ENCODE peak calls at places on chromosomes 13 and 19, in four cellular contexts. E is endothelial cell of umbilical vein, D is K562, Q is IMR-90. M is an unnamed sample.
A peak's percentile ranks its signal among the peaks of the same experiment; 100 is the strongest.

GRCh38 chr13:99225078-99225477 is 24.4 kb downstream of the UBAC2 start:
- DNase-seq in D (no peak), Q (no peak), E (no peak), M (no peak)

GRCh38 chr13:59269476-59269875 is 894.3 kb downstream of the DIAPH3 start:
- DNase-seq in E (no peak), Q (peak; percentile 72), D (no peak), M (no peak)

GRCh38 chr13:49240017-49240416 is 7.7 kb upstream of the CDADC1 start:
- DNase-seq in E (peak; percentile 41), Q (peak; percentile 46), D (no peak), M (no peak)

GRCh38 chr13:104106705-104107393 is 1040.6 kb upstream of the SLC10A2 start:
- DNase-seq in D (no peak), E (peak; percentile 91), Q (peak; percentile 20), M (no peak)

GRCh38 chr13:28411859-28412353 is 83.0 kb downstream of the FLT1 start:
- DNase-seq in D (peak; percentile 25), Q (peak; percentile 31), E (peak; percentile 97), M (no peak)

GRCh38 chr13:27427663-27428062 is 3.2 kb downstream of the GTF3A start:
- DNase-seq in E (no peak), Q (no peak), D (no peak), M (no peak)

GRCh38 chr13:84961023-84961422 is 838.2 kb downstream of the SLITRK6 start:
- DNase-seq in E (no peak), Q (no peak), D (no peak), M (no peak)

GRCh38 chr13:41456768-41457588 is at the start of gene RGCC:
- DNase-seq in Q (peak; percentile 49), D (peak; percentile 74), E (peak; percentile 74), M (no peak)

GRCh38 chr19:54390942-54391577 is 24.2 kb upstream of the TTYH1 start:
- DNase-seq in Q (peak; percentile 60), D (peak; percentile 41), E (peak; percentile 57), M (peak; percentile 4)

GRCh38 chr13:31264146-31264545 is 64.4 kb downstream of the B3GLCT start:
- DNase-seq in D (no peak), Q (peak; percentile 29), E (no peak), M (no peak)

GRCh38 chr19:36084231-36085009 is 26.5 kb upstream of the OVOL3 start:
- DNase-seq in Q (no peak), D (no peak), E (no peak), M (no peak)
- H3K9me1 ChIP-seq in Q (peaks cover 6% of the 10 kb centered on the region), D (no peaks in the 10 kb centered on the region), E (no peaks in the 10 kb centered on the region), M (no peaks in the 10 kb centered on the region)

GRCh38 chr13:100396771-100397170 is 191.8 kb downstream of the GGACT start:
- DNase-seq in Q (no peak), D (no peak), E (no peak), M (no peak)

GRCh38 chr13:100399455-100399854 is 189.1 kb downstream of the GGACT start:
- DNase-seq in E (no peak), D (no peak), Q (no peak), M (no peak)

GRCh38 chr13:100397627-100398026 is 191.0 kb downstream of the GGACT start:
- DNase-seq in Q (no peak), D (no peak), E (no peak), M (no peak)

GRCh38 chr13:100395698-100396373 is 192.8 kb downstream of the GGACT start:
- DNase-seq in E (no peak), D (no peak), Q (no peak), M (no peak)

GRCh38 chr13:100398360-100398759 is 190.2 kb downstream of the GGACT start:
- DNase-seq in Q (no peak), E (no peak), D (no peak), M (no peak)
- H3K9me1 ChIP-seq in Q (no peaks in the 10 kb centered on the region), E (no peaks in the 10 kb centered on the region), D (no peaks in the 10 kb centered on the region), M (no peaks in the 10 kb centered on the region)

GRCh38 chr13:74819549-74819948 is 662.4 kb downstream of the TBC1D4 start:
- DNase-seq in E (no peak), D (no peak), Q (no peak), M (no peak)
- H3K9me1 ChIP-seq in E (no peaks in the 10 kb centered on the region), D (no peaks in the 10 kb centered on the region), Q (no peaks in the 10 kb centered on the region), M (no peaks in the 10 kb centered on the region)

DNA sequence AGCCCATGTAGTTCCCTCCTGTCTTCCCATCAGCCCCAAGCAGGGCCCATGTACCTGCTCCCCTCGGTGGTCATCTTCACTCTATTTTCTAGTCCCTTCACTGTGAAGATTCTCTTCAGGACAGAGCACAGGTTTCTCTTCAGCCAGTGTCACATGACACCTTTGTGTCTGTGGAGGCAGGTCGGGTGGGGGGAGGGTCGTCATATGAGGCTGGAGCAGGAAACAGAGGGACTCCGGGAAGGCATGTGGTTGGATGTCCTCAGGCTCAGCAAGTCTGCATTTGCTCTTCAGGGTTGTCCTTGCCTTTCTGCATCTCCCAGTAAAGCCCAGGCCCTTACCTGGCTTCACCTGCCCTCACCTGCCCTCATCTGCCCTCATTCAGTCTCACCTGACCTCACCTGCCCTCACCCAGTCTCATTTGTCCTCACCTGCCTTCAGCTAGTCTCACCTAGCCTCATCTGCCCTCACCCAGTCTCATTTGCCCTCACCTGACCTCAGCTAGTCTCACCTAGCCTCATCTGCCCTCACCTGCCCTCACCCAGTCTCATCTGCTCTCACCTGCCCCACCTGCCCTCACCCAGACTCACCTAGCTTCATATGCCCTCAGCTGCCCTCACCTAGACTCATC is 120.3 kb downstream of the ZDHHC20 start:
- DNase-seq in Q (no peak), E (no peak), D (no peak), M (no peak)
- H3K9me1 ChIP-seq in Q (no peaks in the 10 kb centered on the region), E (no peaks in the 10 kb centered on the region), D (no peaks in the 10 kb centered on the region), M (no peaks in the 10 kb centered on the region)

DNA sequence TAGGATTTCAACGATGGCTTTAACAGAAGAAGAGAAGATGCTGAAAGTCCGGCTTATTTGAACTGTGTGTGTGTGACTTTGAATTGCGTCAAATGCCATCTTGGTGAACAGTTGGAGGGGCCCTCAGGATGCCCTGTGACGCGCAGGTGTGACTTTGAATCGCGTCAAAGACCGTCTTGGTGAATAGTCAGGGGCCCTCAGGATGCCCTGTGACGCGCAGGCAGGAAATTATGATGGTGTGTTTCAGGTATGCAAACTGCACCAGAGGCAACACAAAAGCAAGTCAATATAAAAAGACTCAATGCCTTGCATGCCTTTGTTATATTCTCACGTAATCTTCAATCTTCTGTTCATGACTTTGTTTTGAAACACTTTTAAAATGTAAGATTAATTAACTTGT is 29.2 kb downstream of the ATP11A start:
- DNase-seq in Q (peak; percentile 61), D (no peak), E (peak; percentile 26), M (no peak)
- H3K9me1 ChIP-seq in Q (peaks cover 3% of the 10 kb centered on the region), D (no peaks in the 10 kb centered on the region), E (no peaks in the 10 kb centered on the region), M (no peaks in the 10 kb centered on the region)

GRCh38 chr13:112897956-112898785 is 70.8 kb upstream of the MCF2L start:
- DNase-seq in D (no peak), Q (no peak), E (no peak), M (no peak)

GRCh38 chr13:112895521-112896465 is 73.2 kb upstream of the MCF2L start:
- DNase-seq in E (no peak), D (no peak), Q (no peak), M (no peak)

GRCh38 chr13:112898786-112899617 is 70.0 kb upstream of the MCF2L start:
- DNase-seq in E (no peak), Q (no peak), D (no peak), M (no peak)

GRCh38 chr13:112897603-112897955 is 71.4 kb upstream of the MCF2L start:
- DNase-seq in D (no peak), E (no peak), Q (no peak), M (no peak)

GRCh38 chr13:112896736-112897602 is 72.0 kb upstream of the MCF2L start:
- DNase-seq in D (no peak), E (no peak), Q (no peak), M (no peak)
- H3K9me1 ChIP-seq in D (no peaks in the 10 kb centered on the region), E (no peaks in the 10 kb centered on the region), Q (no peaks in the 10 kb centered on the region), M (no peaks in the 10 kb centered on the region)